ENCODE peak calls at places on chromosomes 7 and 10, in eight cellular contexts. One of them, this sample, is unnamed. For H3K9me3, the result is how much of the 10 kb centered on the place peaks cover.

GRCh38 chr7:27923308-27923980 is 183.5 kb downstream of the TAX1BP1 start:
- DNase-seq in effector memory CD4-positive, alpha-beta T cell: no peak
- DNase-seq in GM23248: peak
- DNase-seq in AG04450: no peak
- DNase-seq in breast epithelium: no peak
- DNase-seq in PC-3: no peak
- DNase-seq in WERI-Rb-1: peak
- DNase-seq in naive thymus-derived CD4-positive, alpha-beta T cell: no peak
- DNase-seq in this sample: no peak

GRCh38 chr7:82044497-82045080 is 274.7 kb upstream of the HGF start:
- DNase-seq in effector memory CD4-positive, alpha-beta T cell: no peak
- DNase-seq in GM23248: peak
- DNase-seq in AG04450: no peak
- DNase-seq in breast epithelium: no peak
- DNase-seq in PC-3: peak
- DNase-seq in WERI-Rb-1: peak
- DNase-seq in naive thymus-derived CD4-positive, alpha-beta T cell: no peak
- DNase-seq in this sample: no peak

GRCh38 chr10:132397671-132398565 is 918 bp downstream of the PWWP2B start:
- DNase-seq in effector memory CD4-positive, alpha-beta T cell: no peak
- DNase-seq in GM23248: peak
- DNase-seq in AG04450: no peak
- DNase-seq in breast epithelium: no peak
- DNase-seq in PC-3: peak
- DNase-seq in WERI-Rb-1: peak
- DNase-seq in naive thymus-derived CD4-positive, alpha-beta T cell: peak
- DNase-seq in this sample: peak

GRCh38 chr7:140315498-140316164 is 82.7 kb downstream of the SLC37A3 start:
- DNase-seq in effector memory CD4-positive, alpha-beta T cell: no peak
- DNase-seq in GM23248: no peak
- DNase-seq in AG04450: no peak
- DNase-seq in breast epithelium: no peak
- DNase-seq in PC-3: no peak
- DNase-seq in WERI-Rb-1: peak
- DNase-seq in naive thymus-derived CD4-positive, alpha-beta T cell: no peak
- DNase-seq in this sample: no peak

GRCh38 chr10:101283762-101284161 is 54.5 kb upstream of the LBX1 start:
- DNase-seq in effector memory CD4-positive, alpha-beta T cell: no peak
- DNase-seq in GM23248: no peak
- DNase-seq in AG04450: no peak
- DNase-seq in breast epithelium: no peak
- DNase-seq in PC-3: no peak
- DNase-seq in WERI-Rb-1: no peak
- DNase-seq in naive thymus-derived CD4-positive, alpha-beta T cell: no peak
- DNase-seq in this sample: no peak

GRCh38 chr7:55130554-55131198 is 111.9 kb downstream of the EGFR start:
- DNase-seq in effector memory CD4-positive, alpha-beta T cell: no peak
- DNase-seq in GM23248: peak
- DNase-seq in AG04450: peak
- DNase-seq in breast epithelium: no peak
- DNase-seq in PC-3: no peak
- DNase-seq in WERI-Rb-1: no peak
- DNase-seq in naive thymus-derived CD4-positive, alpha-beta T cell: no peak
- DNase-seq in this sample: no peak

GRCh38 chr10:132195366-132196075 is 8.8 kb downstream of the DPYSL4 start:
- DNase-seq in effector memory CD4-positive, alpha-beta T cell: no peak
- DNase-seq in GM23248: no peak
- DNase-seq in AG04450: no peak
- DNase-seq in breast epithelium: no peak
- DNase-seq in PC-3: no peak
- DNase-seq in WERI-Rb-1: peak
- DNase-seq in naive thymus-derived CD4-positive, alpha-beta T cell: no peak
- DNase-seq in this sample: no peak

GRCh38 chr7:104922187-104923009 is 91.6 kb upstream of the KMT2E start:
- DNase-seq in effector memory CD4-positive, alpha-beta T cell: no peak
- DNase-seq in GM23248: peak
- DNase-seq in AG04450: peak
- DNase-seq in breast epithelium: no peak
- DNase-seq in PC-3: no peak
- DNase-seq in WERI-Rb-1: no peak
- DNase-seq in naive thymus-derived CD4-positive, alpha-beta T cell: no peak
- DNase-seq in this sample: no peak

GRCh38 chr7:142782922-142783900 is 12.4 kb downstream of the PRSS2 start:
- DNase-seq in effector memory CD4-positive, alpha-beta T cell: peak
- DNase-seq in GM23248: peak
- DNase-seq in AG04450: peak
- DNase-seq in breast epithelium: peak
- DNase-seq in PC-3: peak
- DNase-seq in WERI-Rb-1: peak
- DNase-seq in naive thymus-derived CD4-positive, alpha-beta T cell: peak
- DNase-seq in this sample: peak

GRCh38 chr7:149741629-149742028 is 31.8 kb downstream of the ZNF467 start:
- DNase-seq in effector memory CD4-positive, alpha-beta T cell: no peak
- DNase-seq in GM23248: peak
- DNase-seq in AG04450: no peak
- DNase-seq in breast epithelium: no peak
- DNase-seq in PC-3: peak
- DNase-seq in WERI-Rb-1: no peak
- DNase-seq in naive thymus-derived CD4-positive, alpha-beta T cell: no peak
- DNase-seq in this sample: no peak

GRCh38 chr7:155835446-155836215 is 23.4 kb upstream of the SHH start:
- DNase-seq in effector memory CD4-positive, alpha-beta T cell: no peak
- DNase-seq in GM23248: no peak
- DNase-seq in AG04450: no peak
- DNase-seq in breast epithelium: no peak
- DNase-seq in PC-3: no peak
- DNase-seq in WERI-Rb-1: no peak
- DNase-seq in naive thymus-derived CD4-positive, alpha-beta T cell: no peak
- DNase-seq in this sample: no peak

GRCh38 chr10:17129711-17130110 is at the start of gene CUBN:
- DNase-seq in effector memory CD4-positive, alpha-beta T cell: no peak
- DNase-seq in GM23248: no peak
- DNase-seq in AG04450: no peak
- DNase-seq in breast epithelium: no peak
- DNase-seq in PC-3: no peak
- DNase-seq in WERI-Rb-1: no peak
- DNase-seq in naive thymus-derived CD4-positive, alpha-beta T cell: no peak
- DNase-seq in this sample: no peak

GRCh38 chr7:139358541-139359365 is 941 bp upstream of the LUC7L2 start:
- DNase-seq in effector memory CD4-positive, alpha-beta T cell: no peak
- DNase-seq in GM23248: peak
- DNase-seq in AG04450: no peak
- DNase-seq in breast epithelium: no peak
- DNase-seq in PC-3: peak
- DNase-seq in WERI-Rb-1: peak
- DNase-seq in naive thymus-derived CD4-positive, alpha-beta T cell: peak
- DNase-seq in this sample: peak

GRCh38 chr10:97759981-97760345 is 11.8 kb downstream of the SFRP5 start:
- DNase-seq in effector memory CD4-positive, alpha-beta T cell: no peak
- DNase-seq in GM23248: no peak
- DNase-seq in AG04450: no peak
- DNase-seq in breast epithelium: no peak
- DNase-seq in PC-3: no peak
- DNase-seq in WERI-Rb-1: no peak
- DNase-seq in naive thymus-derived CD4-positive, alpha-beta T cell: no peak
- DNase-seq in this sample: no peak
- H3K4me3 ChIP-seq in effector memory CD4-positive, alpha-beta T cell: no peak
- H3K4me3 ChIP-seq in GM23248: no peak
- H3K4me3 ChIP-seq in AG04450: no peak
- H3K4me3 ChIP-seq in breast epithelium: no peak
- H3K4me3 ChIP-seq in PC-3: no peak
- H3K4me3 ChIP-seq in WERI-Rb-1: no peak
- H3K4me3 ChIP-seq in naive thymus-derived CD4-positive, alpha-beta T cell: no peak
- H3K4me3 ChIP-seq in this sample: no peak

GRCh38 chr7:157828881-157829280 is 492.1 kb downstream of the DNAJB6 start:
- DNase-seq in effector memory CD4-positive, alpha-beta T cell: no peak
- DNase-seq in GM23248: no peak
- DNase-seq in AG04450: no peak
- DNase-seq in breast epithelium: no peak
- DNase-seq in PC-3: no peak
- DNase-seq in WERI-Rb-1: no peak
- DNase-seq in naive thymus-derived CD4-positive, alpha-beta T cell: no peak
- DNase-seq in this sample: no peak

GRCh38 chr7:157831901-157832810 is 495.4 kb downstream of the DNAJB6 start:
- DNase-seq in effector memory CD4-positive, alpha-beta T cell: no peak
- DNase-seq in GM23248: no peak
- DNase-seq in AG04450: no peak
- DNase-seq in breast epithelium: no peak
- DNase-seq in PC-3: no peak
- DNase-seq in WERI-Rb-1: peak
- DNase-seq in naive thymus-derived CD4-positive, alpha-beta T cell: no peak
- DNase-seq in this sample: no peak

GRCh38 chr7:157829491-157829890 is 492.7 kb downstream of the DNAJB6 start:
- DNase-seq in effector memory CD4-positive, alpha-beta T cell: no peak
- DNase-seq in GM23248: no peak
- DNase-seq in AG04450: no peak
- DNase-seq in breast epithelium: no peak
- DNase-seq in PC-3: no peak
- DNase-seq in WERI-Rb-1: no peak
- DNase-seq in naive thymus-derived CD4-positive, alpha-beta T cell: no peak
- DNase-seq in this sample: no peak

GRCh38 chr7:157831143-157831900 is 494.5 kb downstream of the DNAJB6 start:
- DNase-seq in effector memory CD4-positive, alpha-beta T cell: no peak
- DNase-seq in GM23248: no peak
- DNase-seq in AG04450: no peak
- DNase-seq in breast epithelium: no peak
- DNase-seq in PC-3: no peak
- DNase-seq in WERI-Rb-1: no peak
- DNase-seq in naive thymus-derived CD4-positive, alpha-beta T cell: no peak
- DNase-seq in this sample: no peak

DNA sequence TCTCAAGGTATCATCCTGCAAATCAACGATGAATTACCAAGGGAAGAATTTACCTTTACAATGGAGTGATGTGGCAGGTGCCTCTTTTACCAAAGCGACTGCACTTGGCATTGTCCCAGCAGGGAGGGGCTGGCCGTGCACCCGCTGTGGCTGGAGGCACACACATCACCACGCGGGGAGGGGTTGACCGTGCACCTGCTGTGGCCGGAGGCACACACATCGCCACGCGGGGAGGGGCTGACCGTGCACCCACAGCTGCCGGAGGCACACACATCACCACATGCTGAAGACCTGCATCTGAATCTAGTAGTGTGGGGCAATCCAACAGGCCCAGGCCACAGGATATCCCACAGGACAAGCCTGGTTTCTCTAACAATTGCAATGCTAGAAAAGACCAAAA is 493.5 kb downstream of the DNAJB6 start:
- DNase-seq in effector memory CD4-positive, alpha-beta T cell: no peak
- DNase-seq in GM23248: no peak
- DNase-seq in AG04450: no peak
- DNase-seq in breast epithelium: no peak
- DNase-seq in PC-3: no peak
- DNase-seq in WERI-Rb-1: no peak
- DNase-seq in naive thymus-derived CD4-positive, alpha-beta T cell: no peak
- DNase-seq in this sample: no peak
- H3K9me3 ChIP-seq in effector memory CD4-positive, alpha-beta T cell: under half
- H3K9me3 ChIP-seq in GM23248: under half
- H3K9me3 ChIP-seq in AG04450: half or more
- H3K9me3 ChIP-seq in breast epithelium: under half
- H3K9me3 ChIP-seq in PC-3: under half
- H3K9me3 ChIP-seq in WERI-Rb-1: under half
- H3K9me3 ChIP-seq in naive thymus-derived CD4-positive, alpha-beta T cell: under half
- H3K9me3 ChIP-seq in this sample: under half

DNA sequence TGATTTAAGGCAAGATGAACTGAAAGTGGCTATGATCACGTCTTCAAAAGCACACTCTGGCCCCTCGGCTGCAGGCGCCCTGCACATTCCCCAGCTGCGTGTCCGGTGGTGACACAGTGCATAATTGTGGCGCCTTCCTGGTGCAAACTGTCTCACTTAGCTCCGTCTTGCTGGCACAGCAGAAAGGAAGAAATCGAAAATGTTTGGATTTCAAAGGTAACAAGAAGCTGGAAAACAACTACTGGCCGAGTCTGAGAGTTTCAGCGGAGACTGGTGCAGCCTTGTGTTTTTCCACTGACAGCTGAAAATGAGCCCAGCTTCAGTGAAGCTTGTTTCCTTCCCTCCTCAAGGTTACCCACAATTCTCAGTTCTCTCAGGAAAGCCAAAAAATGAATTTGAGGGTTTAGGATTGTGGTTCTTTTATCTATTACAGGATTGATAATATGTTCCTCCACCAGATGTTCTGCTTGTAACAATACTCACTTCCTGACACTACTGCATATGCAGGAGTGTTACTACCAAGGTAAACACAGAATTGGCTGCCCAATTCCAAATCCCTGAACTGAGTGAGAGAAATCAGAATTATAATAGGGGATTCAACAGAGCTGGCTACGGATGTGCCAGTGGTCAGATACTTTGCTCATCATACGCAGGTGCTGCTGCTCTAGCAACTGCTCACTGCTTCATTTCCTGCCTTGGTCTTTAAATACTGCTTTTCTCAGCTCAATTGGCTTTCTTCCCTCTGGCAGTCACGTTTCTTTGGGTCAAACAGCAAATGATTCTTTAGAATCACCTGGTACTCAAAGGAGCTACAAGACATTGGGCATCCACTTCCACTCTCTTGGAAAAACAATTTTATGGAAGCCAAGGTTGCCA is 63.7 kb downstream of the TRUB1 start:
- DNase-seq in effector memory CD4-positive, alpha-beta T cell: no peak
- DNase-seq in GM23248: peak
- DNase-seq in AG04450: no peak
- DNase-seq in breast epithelium: no peak
- DNase-seq in PC-3: no peak
- DNase-seq in WERI-Rb-1: no peak
- DNase-seq in naive thymus-derived CD4-positive, alpha-beta T cell: no peak
- DNase-seq in this sample: no peak
- H3K4me3 ChIP-seq in effector memory CD4-positive, alpha-beta T cell: no peak
- H3K4me3 ChIP-seq in GM23248: peak
- H3K4me3 ChIP-seq in AG04450: peak
- H3K4me3 ChIP-seq in breast epithelium: no peak
- H3K4me3 ChIP-seq in PC-3: no peak
- H3K4me3 ChIP-seq in WERI-Rb-1: no peak
- H3K4me3 ChIP-seq in naive thymus-derived CD4-positive, alpha-beta T cell: no peak
- H3K4me3 ChIP-seq in this sample: no peak

GRCh38 chr7:87332321-87332720 is 13.1 kb upstream of the CROT start:
- DNase-seq in effector memory CD4-positive, alpha-beta T cell: no peak
- DNase-seq in GM23248: no peak
- DNase-seq in AG04450: no peak
- DNase-seq in breast epithelium: no peak
- DNase-seq in PC-3: no peak
- DNase-seq in WERI-Rb-1: no peak
- DNase-seq in naive thymus-derived CD4-positive, alpha-beta T cell: no peak
- DNase-seq in this sample: no peak

GRCh38 chr7:87331687-87332256 is 13.7 kb upstream of the CROT start:
- DNase-seq in effector memory CD4-positive, alpha-beta T cell: no peak
- DNase-seq in GM23248: no peak
- DNase-seq in AG04450: no peak
- DNase-seq in breast epithelium: no peak
- DNase-seq in PC-3: no peak
- DNase-seq in WERI-Rb-1: no peak
- DNase-seq in naive thymus-derived CD4-positive, alpha-beta T cell: no peak
- DNase-seq in this sample: no peak

GRCh38 chr7:87328281-87328680 is 17.2 kb upstream of the CROT start:
- DNase-seq in effector memory CD4-positive, alpha-beta T cell: no peak
- DNase-seq in GM23248: peak
- DNase-seq in AG04450: no peak
- DNase-seq in breast epithelium: no peak
- DNase-seq in PC-3: no peak
- DNase-seq in WERI-Rb-1: no peak
- DNase-seq in naive thymus-derived CD4-positive, alpha-beta T cell: no peak
- DNase-seq in this sample: no peak

GRCh38 chr7:87330942-87331341 is 14.5 kb upstream of the CROT start:
- DNase-seq in effector memory CD4-positive, alpha-beta T cell: no peak
- DNase-seq in GM23248: no peak
- DNase-seq in AG04450: no peak
- DNase-seq in breast epithelium: no peak
- DNase-seq in PC-3: no peak
- DNase-seq in WERI-Rb-1: no peak
- DNase-seq in naive thymus-derived CD4-positive, alpha-beta T cell: no peak
- DNase-seq in this sample: no peak

GRCh38 chr7:87330316-87330715 is 15.1 kb upstream of the CROT start:
- DNase-seq in effector memory CD4-positive, alpha-beta T cell: no peak
- DNase-seq in GM23248: no peak
- DNase-seq in AG04450: no peak
- DNase-seq in breast epithelium: no peak
- DNase-seq in PC-3: peak
- DNase-seq in WERI-Rb-1: no peak
- DNase-seq in naive thymus-derived CD4-positive, alpha-beta T cell: no peak
- DNase-seq in this sample: no peak
- H3K9me3 ChIP-seq in effector memory CD4-positive, alpha-beta T cell: under half
- H3K9me3 ChIP-seq in GM23248: under half
- H3K9me3 ChIP-seq in AG04450: under half
- H3K9me3 ChIP-seq in breast epithelium: under half
- H3K9me3 ChIP-seq in PC-3: under half
- H3K9me3 ChIP-seq in WERI-Rb-1: under half
- H3K9me3 ChIP-seq in naive thymus-derived CD4-positive, alpha-beta T cell: under half
- H3K9me3 ChIP-seq in this sample: under half